ENCODE peak calls at places on chromosomes 16 and 17, in seven cellular contexts. J is BJ, C is lower leg skin, K is AG04450, N is choroid plexus epithelial cell, H is MM.1S, Z is BE2C. G is an unnamed sample.
A peak's percentile ranks its signal among the peaks of the same experiment; 100 is the strongest.

GRCh38 chr16:87723224-87723619 is 42.6 kb downstream of the KLHDC4 start:
- DNase-seq in J (no peak), C (no peak), K (peak; percentile 84), N (peak; percentile 88), H (no peak), Z (peak; percentile 98), G (peak; percentile 81)

GRCh38 chr17:73750975-73751374 is 106.7 kb upstream of the SDK2 start:
- DNase-seq in J (no peak), C (no peak), K (no peak), N (no peak), H (no peak), Z (peak; percentile 61), G (no peak)

GRCh38 chr17:73815474-73815873 is 171.2 kb upstream of the SDK2 start:
- DNase-seq in J (no peak), C (no peak), K (no peak), N (no peak), H (no peak), Z (no peak), G (no peak)

GRCh38 chr17:9987779-9988585 is 82.9 kb upstream of the RCVRN start:
- DNase-seq in J (no peak), C (no peak), K (no peak), N (peak; percentile 31), H (no peak), Z (no peak), G (peak; percentile 65)

GRCh38 chr16:88649195-88649923 is 1.5 kb downstream of the CYBA start:
- DNase-seq in J (no peak), C (no peak), K (no peak), N (peak; percentile 28), H (no peak), Z (no peak), G (no peak)

GRCh38 chr16:66612422-66612821 is 7.9 kb downstream of the CMTM3 start:
- DNase-seq in J (no peak), C (no peak), K (no peak), N (no peak), H (no peak), Z (no peak), G (no peak)

GRCh38 chr16:13480801-13481200 is 439.2 kb upstream of the ERCC4 start:
- DNase-seq in J (no peak), C (no peak), K (no peak), N (no peak), H (no peak), Z (no peak), G (no peak)

GRCh38 chr17:55334285-55334684 is 69.5 kb downstream of the HLF start:
- DNase-seq in J (no peak), C (no peak), K (no peak), N (no peak), H (no peak), Z (no peak), G (no peak)

GRCh38 chr17:35716897-35717839 is 14.3 kb upstream of the RASL10B start:
- DNase-seq in J (peak; percentile 4), C (no peak), K (no peak), N (peak; percentile 75), H (no peak), Z (no peak), G (no peak)

GRCh38 chr16:79278506-79278905 is 322.0 kb downstream of the MAF start:
- DNase-seq in J (no peak), C (no peak), K (no peak), N (no peak), H (peak; percentile 79), Z (no peak), G (no peak)

GRCh38 chr16:1308036-1308976 is 1.1 kb upstream of the UBE2I start:
- DNase-seq in J (no peak), C (no peak), K (no peak), N (peak; percentile 35), H (no peak), Z (no peak), G (no peak)

GRCh38 chr17:43356450-43356849 is 42.3 kb upstream of the ARL4D start:
- DNase-seq in J (no peak), C (no peak), K (no peak), N (no peak), H (no peak), Z (no peak), G (no peak)

GRCh38 chr16:68297908-68298307 is 12.8 kb downstream of the SLC7A6OS start:
- DNase-seq in J (no peak), C (no peak), K (no peak), N (peak; percentile 58), H (no peak), Z (no peak), G (no peak)

GRCh38 chr17:46125831-46126230 is 67.4 kb downstream of the KANSL1 start:
- DNase-seq in J (no peak), C (no peak), K (no peak), N (peak; percentile 38), H (no peak), Z (no peak), G (no peak)

GRCh38 chr17:22203208-22203715 is 510.9 kb downstream of the KCNJ18 start:
- DNase-seq in J (no peak), C (peak; percentile 75), K (no peak), N (no peak), H (no peak), Z (no peak), G (no peak)

GRCh38 chr16:69838417-69838990 is 76.4 kb downstream of the WWP2 start:
- DNase-seq in J (no peak), C (no peak), K (no peak), N (no peak), H (no peak), Z (no peak), G (no peak)

GRCh38 chr16:35510701-35511100 is 2051.3 kb downstream of the TP53TG3F start:
- DNase-seq in J (no peak), C (no peak), K (no peak), N (no peak), H (peak; percentile 30), Z (no peak), G (no peak)

GRCh38 chr16:58499615-58500328 is at the start of gene NDRG4:
- DNase-seq in J (peak; percentile 46), C (peak; percentile 84), K (peak; percentile 84), N (peak; percentile 88), H (no peak), Z (peak; percentile 98), G (peak; percentile 75)

GRCh38 chr17:80755650-80756405 is 211.2 kb downstream of the RPTOR start:
- DNase-seq in J (no peak), C (no peak), K (no peak), N (no peak), H (no peak), Z (no peak), G (no peak)
- TF ChIP-seq CTCF in J (peak; percentile 38), C (no peak), K (peak; percentile 31), N (peak; percentile 64), H (no peak), Z (peak; percentile 44), G (no peak)

DNA sequence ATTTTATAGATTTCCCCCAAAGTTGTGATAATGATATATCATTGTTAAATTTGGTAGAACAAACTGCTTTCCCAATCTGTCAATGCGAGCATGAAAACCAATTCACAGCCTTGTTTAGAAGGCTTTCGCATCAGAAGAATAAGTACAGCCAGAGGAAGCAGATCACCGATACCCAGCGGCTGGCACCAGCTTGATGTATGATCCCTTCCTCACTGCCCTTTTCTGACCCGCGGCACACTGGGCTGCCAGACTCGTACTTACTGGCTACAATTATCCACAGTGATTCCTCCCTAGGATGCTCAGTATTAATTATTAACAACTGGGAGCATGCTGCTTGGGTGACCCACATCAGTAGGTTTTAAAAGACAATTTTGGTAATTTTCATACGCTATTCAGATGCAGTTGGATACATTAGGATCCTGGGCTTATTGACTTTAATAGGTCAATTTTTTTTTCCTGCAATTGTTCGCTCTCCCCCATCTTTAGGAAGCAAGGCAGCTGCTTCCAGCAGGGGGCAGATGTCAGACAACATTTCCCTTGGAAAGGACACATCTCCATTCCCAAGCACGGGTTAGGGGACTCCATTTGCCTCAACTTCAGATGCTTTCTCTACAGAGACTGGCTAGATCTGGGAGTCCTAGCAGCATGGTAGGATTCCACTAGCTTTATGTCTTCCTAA is 582.7 kb upstream of the PSMD7 start:
- DNase-seq in J (no peak), C (no peak), K (no peak), N (peak; percentile 7), H (no peak), Z (peak; percentile 64), G (no peak)
- TF ChIP-seq CTCF in J (peak; percentile 39), C (no peak), K (peak; percentile 58), N (peak; percentile 36), H (no peak), Z (peak; percentile 79), G (no peak)

GRCh38 chr17:8108972-8109668 is 9.2 kb downstream of the ALOXE3 start:
- DNase-seq in J (no peak), C (no peak), K (no peak), N (no peak), H (no peak), Z (no peak), G (no peak)

GRCh38 chr17:8105957-8106398 is 12.3 kb downstream of the ALOXE3 start:
- DNase-seq in J (no peak), C (no peak), K (no peak), N (no peak), H (no peak), Z (no peak), G (no peak)

GRCh38 chr17:8110907-8111306 is 7.4 kb downstream of the ALOXE3 start:
- DNase-seq in J (no peak), C (no peak), K (no peak), N (no peak), H (no peak), Z (no peak), G (no peak)

GRCh38 chr17:8109669-8110455 is 8.5 kb downstream of the ALOXE3 start:
- DNase-seq in J (no peak), C (peak; percentile 91), K (no peak), N (no peak), H (peak; percentile 72), Z (peak; percentile 72), G (peak; percentile 90)

DNA sequence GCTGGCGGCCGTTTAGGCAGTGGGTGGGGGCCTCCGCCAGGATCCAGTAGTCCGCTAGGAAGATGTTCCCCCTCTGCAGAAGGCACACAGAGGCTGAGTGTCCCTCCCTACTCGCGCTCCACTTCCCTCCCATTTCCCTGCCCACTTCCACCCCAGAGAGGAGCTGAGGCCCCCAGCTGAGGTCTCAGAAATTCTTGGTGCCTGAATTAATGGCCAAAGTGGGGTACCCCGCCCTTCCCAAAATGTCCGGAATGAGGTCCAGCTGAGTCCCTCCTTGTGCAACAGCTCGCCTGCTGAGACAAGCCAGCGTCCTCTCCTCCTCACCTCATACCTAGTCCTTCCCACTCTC is 7.9 kb downstream of the ALOXE3 start:
- DNase-seq in J (no peak), C (no peak), K (no peak), N (no peak), H (no peak), Z (no peak), G (no peak)
- TF ChIP-seq CTCF in J (no peak), C (no peak), K (no peak), N (no peak), H (no peak), Z (no peak), G (no peak)

GRCh38 chr17:59851431-59852375 is 41.0 kb downstream of the TUBD1 start:
- DNase-seq in J (peak; percentile 87), C (peak; percentile 95), K (peak; percentile 98), N (peak; percentile 94), H (no peak), Z (no peak), G (no peak)

GRCh38 chr17:59856859-59857794 is 35.6 kb downstream of the TUBD1 start:
- DNase-seq in J (no peak), C (peak; percentile 18), K (no peak), N (no peak), H (no peak), Z (no peak), G (no peak)

GRCh38 chr17:59848778-59849177 is 44.0 kb downstream of the TUBD1 start:
- DNase-seq in J (no peak), C (peak; percentile 96), K (no peak), N (peak; percentile 91), H (peak; percentile 49), Z (no peak), G (no peak)

GRCh38 chr17:59858167-59858790 is 34.5 kb downstream of the TUBD1 start:
- DNase-seq in J (no peak), C (peak; percentile 54), K (no peak), N (no peak), H (no peak), Z (no peak), G (no peak)

GRCh38 chr17:59853168-59853918 is 39.4 kb downstream of the TUBD1 start:
- DNase-seq in J (no peak), C (peak; percentile 86), K (peak; percentile 97), N (peak; percentile 94), H (peak; percentile 86), Z (peak; percentile 49), G (peak; percentile 35)
- TF ChIP-seq CTCF in J (peak; percentile 37), C (no peak), K (peak; percentile 67), N (peak; percentile 77), H (peak; percentile 55), Z (peak; percentile 50), G (peak; percentile 29)

G was measured in GM20000.